ENCODE peak calls at places on chromosome 18, in six cellular contexts. O, A, F, H, E and R are unnamed samples.

GRCh38 chr18:2903006-2903405 is 56.2 kb downstream of the EMILIN2 start:
- DNase-seq in A (peak; percentile 77), O (peak; percentile 64), H (no peak), E (peak; percentile 52), F (peak; percentile 87), R (no peak)

GRCh38 chr18:56861244-56861643 is 210.1 kb downstream of the WDR7 start:
- DNase-seq in E (no peak), F (no peak), H (no peak), O (peak; percentile 6), A (no peak), R (no peak)

GRCh38 chr18:35811896-35812295 is 160.6 kb upstream of the RMP24 start:
- DNase-seq in F (no peak), H (no peak), A (no peak), E (peak; percentile 1), O (no peak), R (no peak)

GRCh38 chr18:9824474-9824832 is 61.3 kb upstream of the TXNDC2 start:
- DNase-seq in F (no peak), E (peak; percentile 89), H (no peak), A (peak; percentile 95), O (no peak), R (no peak)

GRCh38 chr18:32822197-32822596 is 49.4 kb upstream of the KLHL14 start:
- DNase-seq in F (no peak), O (no peak), H (no peak), A (no peak), E (no peak), R (no peak)

GRCh38 chr18:49114556-49114955 is 163.8 kb upstream of the SMAD7 start:
- DNase-seq in A (no peak), F (no peak), H (no peak), E (no peak), O (no peak), R (no peak)

GRCh38 chr18:57744211-57744694 is 58.9 kb downstream of the ATP8B1 start:
- DNase-seq in O (no peak), E (peak; percentile 52), H (peak; percentile 14), A (peak; percentile 50), F (no peak), R (no peak)

GRCh38 chr18:78069784-78070664 is 820.4 kb downstream of the GALR1 start:
- DNase-seq in O (peak; percentile 7), H (no peak), A (no peak), F (no peak), E (no peak), R (no peak)

GRCh38 chr18:46421973-46422551 is 235.0 kb downstream of the LOXHD1 start:
- DNase-seq in F (no peak), E (no peak), H (no peak), A (no peak), O (peak; percentile 21), R (no peak)

GRCh38 chr18:23302514-23302851 is 150.6 kb upstream of the RIOK3 start:
- DNase-seq in A (no peak), H (no peak), E (no peak), F (no peak), O (no peak), R (no peak)

GRCh38 chr18:21450913-21451312 is 149.6 kb downstream of the ESCO1 start:
- DNase-seq in E (peak; percentile 80), O (no peak), A (no peak), H (no peak), F (no peak), R (no peak)

GRCh38 chr18:44098551-44099098 is 582.1 kb upstream of the SETBP1 start:
- DNase-seq in O (peak; percentile 29), H (peak; percentile 25), A (peak; percentile 56), F (no peak), E (peak; percentile 31), R (no peak)
- TF ChIP-seq CTCF in O (peak; percentile 15), H (peak; percentile 48), A (peak; percentile 58), F (no peak), E (peak; percentile 40), R (no peak)

DNA sequence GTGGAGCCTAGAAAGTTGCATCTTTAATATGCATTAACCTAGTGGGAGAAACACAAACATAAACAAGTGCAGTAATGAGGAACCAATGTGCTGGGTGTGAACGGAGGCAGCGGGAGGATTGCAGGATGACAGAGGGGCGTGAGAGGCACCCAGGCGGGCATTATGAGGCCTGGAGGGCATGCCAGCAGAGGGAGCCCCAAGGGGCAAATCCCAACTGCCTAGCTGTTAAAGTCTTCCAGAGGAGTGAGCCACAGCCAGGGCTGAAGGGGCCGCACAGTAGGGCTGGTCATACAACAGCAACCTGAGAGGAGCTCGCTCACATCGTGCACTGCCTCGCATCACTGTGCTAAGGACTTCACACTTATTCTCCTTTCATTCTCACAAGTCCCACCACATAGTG is 13.3 kb upstream of the PRELID3A start:
- DNase-seq in F (no peak), A (no peak), H (peak; percentile 17), O (peak; percentile 44), E (no peak), R (no peak)
- TF ChIP-seq CTCF in F (no peak), A (peak; percentile 49), H (no peak), O (no peak), E (peak; percentile 30), R (peak; percentile 29)

DNA sequence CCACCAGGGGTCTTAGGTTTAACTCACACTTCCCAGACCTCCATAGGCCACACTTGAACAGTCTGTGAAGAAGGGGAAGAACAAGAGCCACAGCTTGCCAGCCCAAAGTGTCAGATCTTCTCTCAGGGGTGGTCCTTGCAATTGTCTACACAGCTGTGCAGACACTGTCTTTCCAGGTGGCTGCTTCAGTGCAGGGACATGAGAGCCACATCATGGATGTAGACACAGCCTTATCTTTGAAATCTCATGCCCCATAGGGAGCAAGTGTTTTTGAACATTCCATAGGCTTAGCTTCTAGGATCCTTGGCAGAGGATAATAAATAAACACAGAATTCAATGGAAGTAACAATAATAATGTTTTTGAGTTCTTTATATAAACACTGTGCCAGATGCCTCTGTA is 6.7 kb downstream of the ZNF407 start:
- DNase-seq in E (no peak), A (no peak), F (no peak), H (no peak), O (no peak), R (no peak)
- TF ChIP-seq CTCF in E (no peak), A (no peak), F (no peak), H (no peak), O (no peak), R (no peak)

GRCh38 chr18:51559902-51560287 is 362.4 kb upstream of the MEX3C start:
- DNase-seq in E (no peak), O (no peak), A (no peak), H (no peak), F (no peak), R (no peak)
- TF ChIP-seq CTCF in E (no peak), O (no peak), A (no peak), H (no peak), F (no peak), R (no peak)

GRCh38 chr18:43559507-43559906 is 282.2 kb upstream of the SYT4 start:
- DNase-seq in A (no peak), O (no peak), H (no peak), F (no peak), E (no peak), R (no peak)

DNA sequence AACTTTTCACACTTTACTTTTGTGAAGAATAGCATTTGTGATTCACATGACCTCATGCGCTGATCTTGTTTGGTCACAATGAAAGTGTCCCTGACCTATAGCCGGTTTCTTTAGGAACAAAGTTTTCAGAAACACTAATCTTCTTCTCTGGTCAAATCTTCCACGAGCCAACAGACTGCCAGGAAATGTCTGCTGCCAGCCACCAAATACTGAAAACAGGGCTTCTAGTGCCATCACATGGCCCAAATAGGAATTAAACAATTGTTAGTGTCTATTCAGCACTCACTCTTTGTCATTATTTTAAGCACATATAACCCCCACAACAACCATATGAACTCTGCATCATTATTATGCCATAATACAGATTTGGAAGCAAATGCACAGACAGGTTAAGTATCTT is 286.5 kb upstream of the SYT4 start:
- DNase-seq in H (peak; percentile 0), F (no peak), A (peak; percentile 20), O (peak; percentile 14), E (peak; percentile 10), R (no peak)
- TF ChIP-seq CTCF in H (peak; percentile 57), F (no peak), A (peak; percentile 45), O (no peak), E (peak; percentile 72), R (peak; percentile 33)

GRCh38 chr18:66553824-66554223 is 50.1 kb downstream of the CDH19 start:
- DNase-seq in A (no peak), E (peak; percentile 70), F (no peak), O (no peak), H (no peak), R (no peak)

DNA sequence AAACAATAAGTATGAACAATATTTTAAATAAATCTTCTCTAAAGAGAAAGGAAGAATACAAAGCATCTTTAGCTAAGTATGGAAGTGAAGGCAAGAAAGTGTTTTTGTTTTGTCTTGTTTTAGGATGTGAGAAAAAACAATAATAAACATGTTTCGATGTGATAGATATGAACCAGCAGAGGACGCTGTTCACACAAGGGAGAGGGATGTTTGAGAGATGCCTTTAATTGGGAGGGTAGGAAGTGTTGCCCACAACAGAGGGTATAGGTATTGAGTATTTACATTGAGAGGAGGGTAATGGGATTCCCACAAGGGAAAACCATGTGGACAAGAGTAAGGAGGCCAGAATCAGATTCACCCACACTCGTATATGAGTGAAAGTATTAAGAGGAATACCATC is 55.1 kb downstream of the CDH19 start:
- DNase-seq in A (no peak), E (no peak), F (no peak), O (no peak), H (no peak), R (peak; percentile 8)
- TF ChIP-seq CTCF in A (no peak), E (no peak), F (no peak), O (no peak), H (no peak), R (peak; percentile 32)